ENCODE peak calls at places on chromosomes 3 and 15, in nine cellular contexts. N, U, M, Q, Z, A, R, W and V are unnamed samples.

GRCh38 chr3:124277516-124277890 is 285.6 kb upstream of the ROPN1 start:
- DNase-seq in U (no peak), A (no peak), N (peak; percentile 81), Z (peak; percentile 45), W (no peak), M (no peak), R (no peak), Q (no peak), V (no peak)

GRCh38 chr3:123728014-123728413 is 143.2 kb upstream of the HACD2 start:
- DNase-seq in A (no peak), Z (peak; percentile 81), Q (no peak), M (no peak), W (no peak), U (no peak), R (no peak), N (peak; percentile 33), V (no peak)

GRCh38 chr3:196093271-196094111 is 11.6 kb upstream of the TFRC start:
- DNase-seq in Z (peak; percentile 23), M (no peak), R (no peak), U (no peak), A (no peak), N (no peak), Q (no peak), W (no peak), V (no peak)

GRCh38 chr15:96207377-96208006 is 123.0 kb upstream of the NR2F2 start:
- DNase-seq in M (no peak), U (no peak), N (no peak), Q (no peak), A (peak; percentile 4), W (no peak), Z (no peak), R (no peak), V (no peak)

GRCh38 chr3:150945226-150945625 is 27.3 kb downstream of the CLRN1 start:
- DNase-seq in A (peak; percentile 82), U (no peak), Q (no peak), M (no peak), W (no peak), N (peak; percentile 88), Z (peak; percentile 76), R (no peak), V (no peak)

GRCh38 chr15:91426412-91426811 is 326.4 kb downstream of the SV2B start:
- DNase-seq in Z (no peak), W (no peak), N (peak; percentile 75), U (no peak), A (no peak), Q (no peak), M (no peak), R (no peak), V (no peak)

GRCh38 chr3:166123576-166123975 is 286.4 kb upstream of the BCHE start:
- DNase-seq in U (no peak), Q (no peak), A (no peak), M (no peak), W (no peak), Z (no peak), N (peak; percentile 58), R (no peak), V (no peak)

GRCh38 chr3:44000586-44000985 is 241.1 kb upstream of the TOPAZ1 start:
- DNase-seq in W (no peak), R (no peak), U (no peak), N (peak; percentile 42), A (no peak), Z (peak; percentile 65), M (no peak), Q (peak; percentile 46), V (no peak)

DNA sequence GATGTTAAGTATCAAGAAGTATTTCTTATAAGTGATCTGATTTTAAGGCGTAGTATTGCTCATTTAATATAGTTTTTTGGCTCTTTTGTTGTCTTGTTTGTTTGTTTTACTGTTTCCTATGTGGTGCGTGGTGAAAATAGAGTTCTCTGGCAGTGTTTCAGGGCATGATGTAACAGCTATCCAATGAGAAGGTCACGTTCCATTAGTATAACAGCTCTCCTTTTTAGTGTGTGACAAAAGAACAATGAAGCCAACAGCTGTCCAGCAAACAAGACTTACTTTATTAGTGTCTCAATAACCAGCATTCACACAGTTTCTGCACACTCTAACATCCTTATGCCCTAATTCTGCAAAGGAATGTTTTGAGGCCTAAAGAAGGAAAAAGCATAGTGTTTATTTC is 127.9 kb downstream of the SLC25A26 start:
- DNase-seq in Q (no peak), N (no peak), Z (no peak), U (no peak), A (no peak), M (no peak), W (no peak), R (no peak), V (no peak)
- TF ChIP-seq CTCF in Q (no peak), N (no peak), Z (no peak), U (no peak), A (no peak), M (no peak), W (no peak), R (no peak), V (no peak)

GRCh38 chr3:108822167-108822897 is at the start of gene TRAT1:
- DNase-seq in W (no peak), N (no peak), A (no peak), U (no peak), M (no peak), R (no peak), Z (no peak), Q (no peak), V (no peak)

GRCh38 chr3:108820586-108820985 is 2.0 kb upstream of the TRAT1 start:
- DNase-seq in Q (no peak), N (no peak), M (no peak), U (no peak), W (no peak), Z (no peak), A (no peak), R (no peak), V (no peak)

DNA sequence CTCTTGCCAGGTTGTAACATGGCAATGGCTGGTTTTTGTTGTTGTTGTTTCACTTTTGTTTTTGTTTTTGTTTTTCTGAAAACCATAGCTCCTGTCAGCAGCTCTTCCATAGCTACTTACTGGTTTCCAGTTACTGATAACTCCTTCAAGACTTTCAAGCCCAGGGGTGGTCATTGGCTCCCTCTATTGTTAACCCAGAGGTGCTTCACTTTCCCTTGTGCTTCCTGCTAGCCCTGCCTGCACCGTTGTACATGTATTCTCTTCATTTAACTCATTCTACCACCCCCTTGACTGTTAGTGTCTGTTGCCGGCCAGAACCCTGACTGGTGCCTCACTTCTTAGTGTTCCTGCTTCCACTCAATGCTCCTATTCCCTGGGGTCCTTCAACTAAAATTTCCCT is 4.2 kb upstream of the TRAT1 start:
- DNase-seq in R (no peak), W (no peak), Z (no peak), N (peak; percentile 17), U (peak; percentile 82), M (peak; percentile 36), Q (peak; percentile 36), A (no peak), V (no peak)
- TF ChIP-seq CTCF in R (peak; percentile 28), W (peak; percentile 57), Z (no peak), N (no peak), U (peak; percentile 85), M (no peak), Q (peak; percentile 33), A (peak; percentile 18), V (no peak)

DNA sequence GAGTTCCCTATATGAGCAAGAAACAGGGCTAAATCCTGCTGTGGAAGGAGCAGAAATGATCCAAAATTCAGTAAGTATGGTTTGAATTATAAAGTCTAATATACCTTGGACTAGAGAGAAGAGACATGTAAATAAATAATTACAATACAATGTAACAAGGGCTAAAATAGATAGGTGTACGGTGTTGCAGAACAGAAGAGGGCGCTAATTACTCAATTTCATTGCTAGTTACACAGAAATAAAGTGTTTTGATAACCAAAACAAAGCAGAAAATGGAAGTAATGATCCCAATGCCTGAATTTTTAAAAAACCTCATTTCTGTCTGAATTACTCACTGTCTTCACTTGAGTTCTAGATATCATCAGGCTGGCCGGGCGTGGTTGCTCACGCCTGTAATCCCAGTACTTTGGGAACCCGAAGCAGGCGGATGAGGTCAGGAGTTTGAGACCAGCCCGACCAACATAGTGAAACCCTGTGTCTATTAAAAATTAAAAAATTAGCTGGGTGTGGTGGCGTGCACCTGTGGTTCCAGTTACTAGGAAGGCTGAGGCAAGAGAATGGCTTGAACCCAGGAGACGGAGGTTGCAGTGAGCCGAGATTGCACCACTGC is 8.3 kb upstream of the PLCH1 start:
- DNase-seq in R (no peak), W (no peak), M (no peak), U (no peak), Z (peak; percentile 38), Q (no peak), N (peak; percentile 25), A (no peak), V (no peak)
- TF ChIP-seq CTCF in R (peak; percentile 45), W (peak; percentile 42), M (peak; percentile 26), U (peak; percentile 80), Z (peak; percentile 51), Q (peak; percentile 37), N (peak; percentile 19), A (peak; percentile 35), V (no peak)

GRCh38 chr3:186566772-186567071 is 417 bp downstream of the TBCCD1 start:
- DNase-seq in W (no peak), Z (no peak), M (no peak), Q (peak; percentile 27), N (no peak), A (no peak), U (no peak), R (no peak), V (no peak)

GRCh38 chr3:186570096-186570940 is at the start of gene DNAJB11:
- DNase-seq in U (peak; percentile 100), Q (peak; percentile 98), R (peak; percentile 99), W (peak; percentile 98), A (peak; percentile 100), Z (peak; percentile 100), N (peak; percentile 100), M (peak; percentile 96), V (peak; percentile 91)

GRCh38 chr3:186570941-186571643 is 572 bp downstream of the DNAJB11 start:
- DNase-seq in M (no peak), A (no peak), U (no peak), W (no peak), R (no peak), Q (no peak), N (no peak), Z (no peak), V (no peak)

GRCh38 chr3:186569779-186570095 is 783 bp upstream of the DNAJB11 start:
- DNase-seq in Z (no peak), A (no peak), N (no peak), M (no peak), Q (no peak), U (no peak), R (no peak), W (no peak), V (no peak)

DNA sequence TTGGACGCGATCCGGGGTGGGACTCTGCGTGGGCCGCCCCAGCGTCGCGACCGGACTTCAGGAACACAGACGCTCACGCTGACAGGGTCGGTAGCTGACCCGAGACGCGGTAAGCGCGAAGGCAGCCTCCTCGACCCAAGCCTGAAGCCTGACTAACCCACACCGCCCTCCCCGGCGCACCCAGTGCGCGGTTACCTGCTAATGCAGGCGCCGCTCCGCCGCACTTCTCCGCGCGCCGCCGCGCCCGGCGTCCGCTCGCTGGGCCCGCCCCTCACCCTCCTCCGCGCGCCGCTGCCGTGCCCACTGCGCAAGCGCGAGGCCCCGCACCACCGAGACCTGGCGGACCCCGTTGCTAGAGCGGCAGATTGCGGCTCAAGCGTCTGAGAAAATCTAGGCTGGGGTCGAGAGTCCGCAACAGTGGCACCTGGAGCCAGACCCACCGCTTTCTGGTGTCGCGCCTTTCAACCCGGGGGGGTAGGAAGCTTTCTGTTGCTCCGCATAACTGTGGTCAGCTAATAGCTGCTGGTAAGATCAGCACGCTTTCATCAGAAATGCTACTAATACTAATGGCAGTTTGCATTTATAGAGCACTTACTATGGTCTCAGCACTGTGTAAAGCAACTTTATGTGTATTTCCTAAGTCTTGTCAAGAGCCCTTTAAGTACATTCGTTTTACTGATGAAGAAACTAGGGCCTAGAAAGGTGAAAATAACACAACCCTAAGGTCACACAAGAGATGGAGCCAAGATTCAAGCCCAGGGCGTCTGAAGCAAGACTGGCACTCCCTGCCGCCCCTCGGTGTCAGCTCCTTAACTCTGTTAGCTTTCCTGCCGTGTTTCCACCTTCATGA is at the start of gene TBCCD1:
- DNase-seq in Z (peak; percentile 82), A (peak; percentile 88), W (peak; percentile 73), Q (peak; percentile 94), U (peak; percentile 99), N (peak; percentile 82), M (peak; percentile 98), R (peak; percentile 61), V (peak; percentile 99)
- TF ChIP-seq CTCF in Z (no peak), A (no peak), W (no peak), Q (no peak), U (no peak), N (no peak), M (no peak), R (no peak), V (no peak)